ENCODE peak calls at places on chromosome X, in eight cellular contexts. One of them, this sample, is unnamed.

GRCh38 chrX:24153175-24153795 is 3.8 kb downstream of the ZFX start:
- DNase-seq in OCI-LY7: peak; percentile 47
- DNase-seq in skeletal muscle cell: no peak
- DNase-seq in PC-3: no peak
- DNase-seq in neuronal stem cell: no peak
- DNase-seq in foreskin fibroblast: no peak
- DNase-seq in choroid plexus epithelial cell: peak; percentile 39
- DNase-seq in CD8-positive, alpha-beta T cell: peak; percentile 3
- DNase-seq in this sample: no peak

GRCh38 chrX:103418811-103419210 is 42.5 kb downstream of the BEX3 start:
- DNase-seq in CD8-positive, alpha-beta T cell: no peak
- DNase-seq in foreskin fibroblast: no peak
- DNase-seq in neuronal stem cell: no peak
- DNase-seq in choroid plexus epithelial cell: no peak
- DNase-seq in PC-3: no peak
- DNase-seq in OCI-LY7: no peak
- DNase-seq in skeletal muscle cell: no peak
- DNase-seq in this sample: no peak

GRCh38 chrX:130351567-130351966 is 11.8 kb downstream of the SLC25A14 start:
- DNase-seq in foreskin fibroblast: no peak
- DNase-seq in CD8-positive, alpha-beta T cell: no peak
- DNase-seq in OCI-LY7: no peak
- DNase-seq in choroid plexus epithelial cell: no peak
- DNase-seq in neuronal stem cell: no peak
- DNase-seq in PC-3: no peak
- DNase-seq in skeletal muscle cell: no peak
- DNase-seq in this sample: no peak

GRCh38 chrX:16666541-16666940 is 16.6 kb downstream of the S100G start:
- DNase-seq in PC-3: peak; percentile 42
- DNase-seq in choroid plexus epithelial cell: peak; percentile 35
- DNase-seq in skeletal muscle cell: peak; percentile 7
- DNase-seq in CD8-positive, alpha-beta T cell: no peak
- DNase-seq in foreskin fibroblast: peak; percentile 23
- DNase-seq in OCI-LY7: no peak
- DNase-seq in neuronal stem cell: no peak
- DNase-seq in this sample: no peak

GRCh38 chrX:77436682-77437081 is 10.5 kb upstream of the FGF16 start:
- DNase-seq in choroid plexus epithelial cell: no peak
- DNase-seq in CD8-positive, alpha-beta T cell: no peak
- DNase-seq in neuronal stem cell: no peak
- DNase-seq in PC-3: peak; percentile 79
- DNase-seq in skeletal muscle cell: no peak
- DNase-seq in foreskin fibroblast: peak; percentile 72
- DNase-seq in OCI-LY7: peak; percentile 2
- DNase-seq in this sample: no peak

GRCh38 chrX:41293269-41293668 is 40.7 kb upstream of the DDX3X start:
- DNase-seq in skeletal muscle cell: no peak
- DNase-seq in neuronal stem cell: no peak
- DNase-seq in OCI-LY7: peak; percentile 36
- DNase-seq in CD8-positive, alpha-beta T cell: no peak
- DNase-seq in PC-3: peak; percentile 37
- DNase-seq in choroid plexus epithelial cell: peak; percentile 6
- DNase-seq in foreskin fibroblast: no peak
- DNase-seq in this sample: no peak

GRCh38 chrX:66110112-66110511 is 53.9 kb upstream of the HEPH start:
- DNase-seq in CD8-positive, alpha-beta T cell: no peak
- DNase-seq in OCI-LY7: peak; percentile 62
- DNase-seq in foreskin fibroblast: no peak
- DNase-seq in choroid plexus epithelial cell: peak; percentile 1
- DNase-seq in neuronal stem cell: no peak
- DNase-seq in PC-3: peak; percentile 51
- DNase-seq in skeletal muscle cell: no peak
- DNase-seq in this sample: peak; percentile 0

GRCh38 chrX:40170830-40171512 is 73.2 kb upstream of the BCOR start:
- DNase-seq in OCI-LY7: peak; percentile 62
- DNase-seq in PC-3: peak; percentile 38
- DNase-seq in foreskin fibroblast: no peak
- DNase-seq in CD8-positive, alpha-beta T cell: no peak
- DNase-seq in skeletal muscle cell: no peak
- DNase-seq in neuronal stem cell: no peak
- DNase-seq in choroid plexus epithelial cell: no peak
- DNase-seq in this sample: no peak

GRCh38 chrX:155417769-155418168 is 35.9 kb downstream of the F8A2 start:
- DNase-seq in foreskin fibroblast: no peak
- DNase-seq in choroid plexus epithelial cell: no peak
- DNase-seq in neuronal stem cell: no peak
- DNase-seq in skeletal muscle cell: no peak
- DNase-seq in OCI-LY7: no peak
- DNase-seq in PC-3: no peak
- DNase-seq in CD8-positive, alpha-beta T cell: no peak
- DNase-seq in this sample: no peak

GRCh38 chrX:45524805-45525204 is 324.1 kb upstream of the DIPK2B start:
- DNase-seq in choroid plexus epithelial cell: no peak
- DNase-seq in foreskin fibroblast: no peak
- DNase-seq in neuronal stem cell: no peak
- DNase-seq in skeletal muscle cell: no peak
- DNase-seq in PC-3: peak; percentile 25
- DNase-seq in OCI-LY7: no peak
- DNase-seq in CD8-positive, alpha-beta T cell: no peak
- DNase-seq in this sample: no peak

GRCh38 chrX:25156323-25156722 is 140.6 kb upstream of the ARX start:
- DNase-seq in skeletal muscle cell: peak; percentile 12
- DNase-seq in foreskin fibroblast: no peak
- DNase-seq in PC-3: peak; percentile 15
- DNase-seq in neuronal stem cell: no peak
- DNase-seq in choroid plexus epithelial cell: peak; percentile 25
- DNase-seq in CD8-positive, alpha-beta T cell: no peak
- DNase-seq in OCI-LY7: no peak
- DNase-seq in this sample: no peak

GRCh38 chrX:20971250-20971649 is 403.0 kb upstream of the CNKSR2 start:
- DNase-seq in neuronal stem cell: no peak
- DNase-seq in OCI-LY7: no peak
- DNase-seq in PC-3: peak; percentile 62
- DNase-seq in CD8-positive, alpha-beta T cell: no peak
- DNase-seq in skeletal muscle cell: no peak
- DNase-seq in choroid plexus epithelial cell: no peak
- DNase-seq in foreskin fibroblast: no peak
- DNase-seq in this sample: no peak

GRCh38 chrX:73127700-73128241 is 48.5 kb upstream of the PABPC1L2A start:
- DNase-seq in OCI-LY7: no peak
- DNase-seq in skeletal muscle cell: no peak
- DNase-seq in foreskin fibroblast: no peak
- DNase-seq in choroid plexus epithelial cell: no peak
- DNase-seq in PC-3: peak; percentile 51
- DNase-seq in neuronal stem cell: peak; percentile 8
- DNase-seq in CD8-positive, alpha-beta T cell: no peak
- DNase-seq in this sample: no peak
- H3K4me3 ChIP-seq in OCI-LY7: no peak overlapping the region
- H3K4me3 ChIP-seq in skeletal muscle cell: no peak overlapping the region
- H3K4me3 ChIP-seq in foreskin fibroblast: no peak overlapping the region
- H3K4me3 ChIP-seq in choroid plexus epithelial cell: no peak overlapping the region
- H3K4me3 ChIP-seq in PC-3: peak overlapping the region; percentile 65
- H3K4me3 ChIP-seq in neuronal stem cell: peak overlapping the region; percentile 73
- H3K4me3 ChIP-seq in CD8-positive, alpha-beta T cell: peak overlapping the region; percentile 15
- H3K4me3 ChIP-seq in this sample: no peak overlapping the region

GRCh38 chrX:6226053-6226645 is 2.5 kb downstream of the NLGN4X start:
- DNase-seq in skeletal muscle cell: no peak
- DNase-seq in CD8-positive, alpha-beta T cell: no peak
- DNase-seq in choroid plexus epithelial cell: no peak
- DNase-seq in OCI-LY7: no peak
- DNase-seq in PC-3: no peak
- DNase-seq in foreskin fibroblast: no peak
- DNase-seq in neuronal stem cell: peak; percentile 33
- DNase-seq in this sample: no peak
- H3K4me3 ChIP-seq in skeletal muscle cell: peak overlapping the region; percentile 34
- H3K4me3 ChIP-seq in CD8-positive, alpha-beta T cell: no peak overlapping the region
- H3K4me3 ChIP-seq in choroid plexus epithelial cell: no peak overlapping the region
- H3K4me3 ChIP-seq in OCI-LY7: no peak overlapping the region
- H3K4me3 ChIP-seq in PC-3: peak overlapping the region; percentile 55
- H3K4me3 ChIP-seq in foreskin fibroblast: peak overlapping the region; percentile 58
- H3K4me3 ChIP-seq in neuronal stem cell: peak overlapping the region; percentile 93
- H3K4me3 ChIP-seq in this sample: no peak overlapping the region

DNA sequence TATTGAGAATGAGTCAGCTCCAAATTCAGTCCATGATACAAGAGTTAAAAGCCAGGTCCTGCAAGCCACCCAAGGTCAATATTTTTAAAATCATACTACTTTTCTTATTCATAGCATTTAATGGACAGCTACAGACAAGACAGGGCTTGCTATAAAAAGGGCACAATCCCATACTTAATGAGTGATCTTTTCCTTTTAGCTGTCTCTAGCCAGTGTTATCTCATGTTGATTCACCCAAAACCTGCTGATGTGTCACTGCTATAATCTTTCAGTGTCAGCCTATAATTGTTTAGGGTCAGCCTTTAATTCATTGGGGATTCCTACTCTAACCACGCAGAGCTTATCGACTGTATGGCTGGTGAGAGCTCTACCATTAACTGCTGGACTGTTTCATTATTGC is 51.2 kb upstream of the HCCS start:
- DNase-seq in PC-3: peak; percentile 36
- DNase-seq in CD8-positive, alpha-beta T cell: no peak
- DNase-seq in skeletal muscle cell: peak; percentile 6
- DNase-seq in OCI-LY7: no peak
- DNase-seq in foreskin fibroblast: peak; percentile 10
- DNase-seq in choroid plexus epithelial cell: no peak
- DNase-seq in neuronal stem cell: no peak
- DNase-seq in this sample: no peak
- H3K4me3 ChIP-seq in PC-3: no peak overlapping the region
- H3K4me3 ChIP-seq in CD8-positive, alpha-beta T cell: no peak overlapping the region
- H3K4me3 ChIP-seq in skeletal muscle cell: no peak overlapping the region
- H3K4me3 ChIP-seq in OCI-LY7: no peak overlapping the region
- H3K4me3 ChIP-seq in foreskin fibroblast: no peak overlapping the region
- H3K4me3 ChIP-seq in choroid plexus epithelial cell: no peak overlapping the region
- H3K4me3 ChIP-seq in neuronal stem cell: no peak overlapping the region
- H3K4me3 ChIP-seq in this sample: no peak overlapping the region

GRCh38 chrX:119693996-119694451 is 1.1 kb upstream of the SEPTIN6 start:
- DNase-seq in PC-3: no peak
- DNase-seq in OCI-LY7: no peak
- DNase-seq in CD8-positive, alpha-beta T cell: no peak
- DNase-seq in choroid plexus epithelial cell: no peak
- DNase-seq in skeletal muscle cell: no peak
- DNase-seq in foreskin fibroblast: no peak
- DNase-seq in neuronal stem cell: no peak
- DNase-seq in this sample: no peak
- H3K4me3 ChIP-seq in PC-3: no peak overlapping the region
- H3K4me3 ChIP-seq in OCI-LY7: peak overlapping the region; percentile 94
- H3K4me3 ChIP-seq in CD8-positive, alpha-beta T cell: peak overlapping the region; percentile 74
- H3K4me3 ChIP-seq in choroid plexus epithelial cell: no peak overlapping the region
- H3K4me3 ChIP-seq in skeletal muscle cell: no peak overlapping the region
- H3K4me3 ChIP-seq in foreskin fibroblast: no peak overlapping the region
- H3K4me3 ChIP-seq in neuronal stem cell: peak overlapping the region; percentile 78
- H3K4me3 ChIP-seq in this sample: peak overlapping the region; percentile 80

GRCh38 chrX:78618987-78619386 is 40.1 kb downstream of the RTL3 start:
- DNase-seq in choroid plexus epithelial cell: no peak
- DNase-seq in CD8-positive, alpha-beta T cell: no peak
- DNase-seq in PC-3: no peak
- DNase-seq in foreskin fibroblast: no peak
- DNase-seq in OCI-LY7: no peak
- DNase-seq in skeletal muscle cell: no peak
- DNase-seq in neuronal stem cell: no peak
- DNase-seq in this sample: no peak

GRCh38 chrX:78619829-78620228 is 39.3 kb downstream of the RTL3 start:
- DNase-seq in foreskin fibroblast: no peak
- DNase-seq in CD8-positive, alpha-beta T cell: no peak
- DNase-seq in PC-3: no peak
- DNase-seq in choroid plexus epithelial cell: peak; percentile 55
- DNase-seq in OCI-LY7: no peak
- DNase-seq in skeletal muscle cell: peak; percentile 14
- DNase-seq in neuronal stem cell: no peak
- DNase-seq in this sample: no peak

GRCh38 chrX:78614264-78614663 is 44.9 kb downstream of the RTL3 start:
- DNase-seq in neuronal stem cell: no peak
- DNase-seq in skeletal muscle cell: no peak
- DNase-seq in PC-3: peak; percentile 51
- DNase-seq in foreskin fibroblast: no peak
- DNase-seq in OCI-LY7: no peak
- DNase-seq in CD8-positive, alpha-beta T cell: no peak
- DNase-seq in choroid plexus epithelial cell: no peak
- DNase-seq in this sample: no peak
- H3K4me3 ChIP-seq in neuronal stem cell: no peak overlapping the region
- H3K4me3 ChIP-seq in skeletal muscle cell: no peak overlapping the region
- H3K4me3 ChIP-seq in PC-3: no peak overlapping the region
- H3K4me3 ChIP-seq in foreskin fibroblast: no peak overlapping the region
- H3K4me3 ChIP-seq in OCI-LY7: no peak overlapping the region
- H3K4me3 ChIP-seq in CD8-positive, alpha-beta T cell: no peak overlapping the region
- H3K4me3 ChIP-seq in choroid plexus epithelial cell: no peak overlapping the region
- H3K4me3 ChIP-seq in this sample: no peak overlapping the region

GRCh38 chrX:9906919-9907318 is 60.2 kb upstream of the CLDN34 start:
- DNase-seq in foreskin fibroblast: no peak
- DNase-seq in CD8-positive, alpha-beta T cell: no peak
- DNase-seq in choroid plexus epithelial cell: no peak
- DNase-seq in OCI-LY7: no peak
- DNase-seq in PC-3: peak; percentile 90
- DNase-seq in neuronal stem cell: no peak
- DNase-seq in skeletal muscle cell: no peak
- DNase-seq in this sample: no peak
- H3K4me3 ChIP-seq in foreskin fibroblast: no peak overlapping the region
- H3K4me3 ChIP-seq in CD8-positive, alpha-beta T cell: no peak overlapping the region
- H3K4me3 ChIP-seq in choroid plexus epithelial cell: no peak overlapping the region
- H3K4me3 ChIP-seq in OCI-LY7: no peak overlapping the region
- H3K4me3 ChIP-seq in PC-3: peak overlapping the region; percentile 63
- H3K4me3 ChIP-seq in neuronal stem cell: no peak overlapping the region
- H3K4me3 ChIP-seq in skeletal muscle cell: no peak overlapping the region
- H3K4me3 ChIP-seq in this sample: no peak overlapping the region

This sample was measured in GM12864.